ENCODE peak calls at places on chromosomes 2 and 18, in four cellular contexts. One of them, this sample, is unnamed.

GRCh38 chr2:161681043-161681442 is 56.8 kb downstream of the SLC4A10 start:
- DNase-seq in upper lobe of right lung: no peak
- DNase-seq in cardiac muscle cell: peak; percentile 39
- DNase-seq in IMR-90: no peak
- DNase-seq in this sample: no peak

GRCh38 chr2:227860116-227860724 is 11.2 kb upstream of the DAW1 start:
- DNase-seq in upper lobe of right lung: no peak
- DNase-seq in IMR-90: no peak
- DNase-seq in cardiac muscle cell: no peak
- DNase-seq in this sample: no peak

GRCh38 chr2:135664623-135665068 is 77.0 kb upstream of the UBXN4 start:
- DNase-seq in cardiac muscle cell: no peak
- DNase-seq in IMR-90: peak; percentile 29
- DNase-seq in upper lobe of right lung: no peak
- DNase-seq in this sample: no peak

GRCh38 chr2:156319811-156320490 is 12.6 kb downstream of the NR4A2 start:
- DNase-seq in cardiac muscle cell: peak; percentile 50
- DNase-seq in IMR-90: peak; percentile 49
- DNase-seq in upper lobe of right lung: peak; percentile 82
- DNase-seq in this sample: no peak

GRCh38 chr2:9249036-9249800 is 42.6 kb downstream of the ASAP2 start:
- DNase-seq in IMR-90: peak; percentile 55
- DNase-seq in cardiac muscle cell: no peak
- DNase-seq in upper lobe of right lung: no peak
- DNase-seq in this sample: no peak

GRCh38 chr2:23489471-23490400 is 104.8 kb downstream of the KLHL29 start:
- DNase-seq in upper lobe of right lung: peak; percentile 44
- DNase-seq in cardiac muscle cell: peak; percentile 10
- DNase-seq in IMR-90: no peak
- DNase-seq in this sample: no peak

GRCh38 chr18:78751664-78752063 is 228.0 kb upstream of the SALL3 start:
- DNase-seq in IMR-90: no peak
- DNase-seq in upper lobe of right lung: no peak
- DNase-seq in cardiac muscle cell: no peak
- DNase-seq in this sample: no peak

GRCh38 chr2:120864981-120865380 is 129.3 kb downstream of the GLI2 start:
- DNase-seq in IMR-90: peak; percentile 57
- DNase-seq in upper lobe of right lung: peak; percentile 54
- DNase-seq in cardiac muscle cell: no peak
- DNase-seq in this sample: no peak

GRCh38 chr2:208062113-208062512 is 36.8 kb upstream of the PLEKHM3 start:
- DNase-seq in upper lobe of right lung: no peak
- DNase-seq in cardiac muscle cell: no peak
- DNase-seq in IMR-90: peak; percentile 54
- DNase-seq in this sample: no peak

GRCh38 chr2:30105556-30105955 is 41.3 kb upstream of the YPEL5 start:
- DNase-seq in upper lobe of right lung: no peak
- DNase-seq in IMR-90: no peak
- DNase-seq in cardiac muscle cell: no peak
- DNase-seq in this sample: no peak

GRCh38 chr2:217451634-217452033 is 551.2 kb downstream of the TNS1 start:
- DNase-seq in cardiac muscle cell: no peak
- DNase-seq in upper lobe of right lung: no peak
- DNase-seq in IMR-90: peak; percentile 90
- DNase-seq in this sample: peak; percentile 73

GRCh38 chr2:230319211-230319862 is 7.7 kb upstream of the SP140L start:
- DNase-seq in upper lobe of right lung: no peak
- DNase-seq in IMR-90: no peak
- DNase-seq in cardiac muscle cell: no peak
- DNase-seq in this sample: no peak

GRCh38 chr2:221229097-221229496 is 343.0 kb downstream of the EPHA4 start:
- DNase-seq in upper lobe of right lung: no peak
- DNase-seq in IMR-90: no peak
- DNase-seq in cardiac muscle cell: no peak
- DNase-seq in this sample: no peak
- H3K27ac ChIP-seq in upper lobe of right lung: no peak overlapping the region
- H3K27ac ChIP-seq in IMR-90: no peak overlapping the region
- H3K27ac ChIP-seq in cardiac muscle cell: no peak overlapping the region
- H3K27ac ChIP-seq in this sample: no peak overlapping the region

GRCh38 chr18:33839452-33840225 is 261.6 kb downstream of the ASXL3 start:
- DNase-seq in IMR-90: peak; percentile 48
- DNase-seq in cardiac muscle cell: peak; percentile 61
- DNase-seq in upper lobe of right lung: no peak
- DNase-seq in this sample: no peak
- TF ChIP-seq CTCF in IMR-90: peak; percentile 58
- TF ChIP-seq CTCF in cardiac muscle cell: peak; percentile 83
- TF ChIP-seq CTCF in upper lobe of right lung: peak; percentile 61
- TF ChIP-seq CTCF in this sample: peak; percentile 75

DNA sequence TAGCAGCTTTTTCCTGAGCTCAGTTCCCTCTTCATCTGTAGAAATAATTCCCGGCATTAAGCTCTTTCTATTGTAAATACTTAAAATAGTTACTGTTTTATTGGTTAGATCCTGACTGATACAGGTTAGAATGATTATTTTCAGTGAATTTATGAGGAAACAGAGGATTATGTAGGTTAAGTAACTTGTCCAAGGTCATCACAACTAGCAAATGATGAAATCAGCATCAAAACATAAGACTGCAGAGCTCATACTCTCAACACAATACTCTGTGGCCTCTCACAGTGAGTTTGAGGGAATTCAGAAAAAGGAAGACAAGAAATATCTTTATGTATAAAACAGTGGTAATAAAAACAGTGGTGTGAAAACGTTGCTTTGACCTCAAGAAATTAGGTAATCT is 113.2 kb upstream of the DLX2 start:
- DNase-seq in cardiac muscle cell: no peak
- DNase-seq in upper lobe of right lung: no peak
- DNase-seq in IMR-90: no peak
- DNase-seq in this sample: no peak
- H3K27ac ChIP-seq in cardiac muscle cell: no peak overlapping the region
- H3K27ac ChIP-seq in upper lobe of right lung: no peak overlapping the region
- H3K27ac ChIP-seq in IMR-90: no peak overlapping the region
- H3K27ac ChIP-seq in this sample: no peak overlapping the region

GRCh38 chr18:5667356-5667755 is 123.6 kb upstream of the EPB41L3 start:
- DNase-seq in cardiac muscle cell: no peak
- DNase-seq in IMR-90: no peak
- DNase-seq in upper lobe of right lung: no peak
- DNase-seq in this sample: no peak
- TF ChIP-seq CTCF in cardiac muscle cell: no peak
- TF ChIP-seq CTCF in IMR-90: no peak
- TF ChIP-seq CTCF in upper lobe of right lung: no peak
- TF ChIP-seq CTCF in this sample: no peak

GRCh38 chr2:231646471-231646870 is 53.8 kb downstream of the TEX44 start:
- DNase-seq in upper lobe of right lung: no peak
- DNase-seq in IMR-90: no peak
- DNase-seq in cardiac muscle cell: no peak
- DNase-seq in this sample: no peak

GRCh38 chr2:231643494-231643888 is 50.8 kb downstream of the TEX44 start:
- DNase-seq in IMR-90: no peak
- DNase-seq in upper lobe of right lung: no peak
- DNase-seq in cardiac muscle cell: no peak
- DNase-seq in this sample: no peak

GRCh38 chr2:231640646-231641111 is 48.0 kb downstream of the TEX44 start:
- DNase-seq in upper lobe of right lung: no peak
- DNase-seq in IMR-90: no peak
- DNase-seq in cardiac muscle cell: no peak
- DNase-seq in this sample: no peak

GRCh38 chr2:231642631-231643493 is 50.2 kb downstream of the TEX44 start:
- DNase-seq in IMR-90: peak; percentile 94
- DNase-seq in upper lobe of right lung: peak; percentile 84
- DNase-seq in cardiac muscle cell: peak; percentile 87
- DNase-seq in this sample: peak; percentile 63

GRCh38 chr2:231644426-231644825 is 51.8 kb downstream of the TEX44 start:
- DNase-seq in cardiac muscle cell: no peak
- DNase-seq in IMR-90: no peak
- DNase-seq in upper lobe of right lung: no peak
- DNase-seq in this sample: no peak
- H3K27ac ChIP-seq in cardiac muscle cell: peak overlapping the region; percentile 91
- H3K27ac ChIP-seq in IMR-90: no peak overlapping the region
- H3K27ac ChIP-seq in upper lobe of right lung: no peak overlapping the region
- H3K27ac ChIP-seq in this sample: no peak overlapping the region

GRCh38 chr2:223820549-223820948 is 16.8 kb downstream of the AP1S3 start:
- DNase-seq in IMR-90: no peak
- DNase-seq in cardiac muscle cell: peak; percentile 27
- DNase-seq in upper lobe of right lung: no peak
- DNase-seq in this sample: no peak
- TF ChIP-seq CTCF in IMR-90: no peak
- TF ChIP-seq CTCF in cardiac muscle cell: no peak
- TF ChIP-seq CTCF in upper lobe of right lung: no peak
- TF ChIP-seq CTCF in this sample: no peak

This sample was measured in AG04450.